ENCODE peak calls at places on chromosomes 12 and 14, in eight cellular contexts. X is stimulated activated CD4-positive, alpha-beta T cell treated with anti-CD3 and anti-CD28 coated beads, Interleukin-2, amount 100 ng/mL, for 48 hours; H is smooth muscle cell of the brain vasculature; I is mucosa of descending colon; E is hypothalamus; A is activated effector memory CD4-positive, alpha-beta T cell treated with Interleukin-2 at 50 U/mL for 16 hours; M is activated T-cell treated with anti-CD3 and anti-CD28 coated beads for 24 hours; U is astrocyte. B is an unnamed sample.
A peak's percentile ranks its signal among the peaks of the same experiment; 100 is the strongest.

GRCh38 chr12:45409966-45410365 is 194.1 kb downstream of the ANO6 start:
- DNase-seq in X (no peak), H (no peak), I (no peak), E (no peak), A (no peak), M (no peak), U (peak; percentile 89), B (no peak)

GRCh38 chr14:79404874-79405273 is 806.4 kb downstream of the DIO2 start:
- DNase-seq in X (no peak), H (no peak), I (no peak), E (peak; percentile 2), A (no peak), M (no peak), U (no peak), B (no peak)

GRCh38 chr12:57135487-57135886 is 7.2 kb downstream of the LRP1 start:
- DNase-seq in X (no peak), H (no peak), I (no peak), E (no peak), A (no peak), M (no peak), U (no peak), B (no peak)

GRCh38 chr14:105281354-105282097 is 19.3 kb downstream of the BRF1 start:
- DNase-seq in X (no peak), H (peak; percentile 26), I (no peak), E (peak; percentile 34), A (no peak), M (no peak), U (peak; percentile 56), B (no peak)

GRCh38 chr12:3419538-3419937 is 71.5 kb upstream of the PRMT8 start:
- DNase-seq in X (no peak), H (no peak), I (no peak), E (no peak), A (no peak), M (no peak), U (no peak), B (no peak)

GRCh38 chr12:5498081-5498480 is 66.2 kb downstream of the NTF3 start:
- DNase-seq in X (no peak), H (no peak), I (no peak), E (no peak), A (no peak), M (no peak), U (peak; percentile 16), B (no peak)

GRCh38 chr12:69330475-69331473 is 17.4 kb upstream of the LYZ start:
- DNase-seq in X (peak; percentile 43), H (no peak), I (peak; percentile 78), E (no peak), A (peak; percentile 65), M (peak; percentile 38), U (no peak), B (peak; percentile 31)

GRCh38 chr12:14777271-14777670 is 26.0 kb downstream of the WBP11 start:
- DNase-seq in X (no peak), H (no peak), I (peak; percentile 43), E (no peak), A (no peak), M (no peak), U (no peak), B (no peak)

GRCh38 chr12:65609359-65609771 is 214.9 kb upstream of the HMGA2 start:
- DNase-seq in X (no peak), H (peak; percentile 70), I (no peak), E (no peak), A (no peak), M (no peak), U (peak; percentile 84), B (no peak)